ENCODE peak calls at places on chromosomes 5 and 9, in six cellular contexts. A is left ventricle myocardium inferior, I is gastrocnemius medialis, B is A549, F is uterus, D is suprapubic skin. N is an unnamed sample.

GRCh38 chr5:35317586-35317985 is 87.3 kb upstream of the PRLR start:
- DNase-seq in A (no peak), I (no peak), B (no peak), F (no peak), D (no peak), N (no peak)

GRCh38 chr5:177099422-177100093 is 12.8 kb downstream of the FGFR4 start:
- DNase-seq in A (no peak), I (no peak), B (no peak), F (no peak), D (no peak), N (no peak)

GRCh38 chr5:77326142-77326541 is 115.7 kb downstream of the PDE8B start:
- DNase-seq in A (no peak), I (no peak), B (no peak), F (no peak), D (no peak), N (no peak)

GRCh38 chr5:61311836-61312808 is 19.9 kb upstream of the ZSWIM6 start:
- DNase-seq in A (no peak), I (no peak), B (no peak), F (no peak), D (no peak), N (no peak)

GRCh38 chr5:158855510-158855909 is 244.2 kb downstream of the EBF1 start:
- DNase-seq in A (no peak), I (no peak), B (peak; percentile 18), F (no peak), D (no peak), N (no peak)

GRCh38 chr5:54785729-54786548 is 199.5 kb downstream of the ESM1 start:
- DNase-seq in A (peak; percentile 60), I (peak; percentile 44), B (no peak), F (no peak), D (no peak), N (peak; percentile 82)

GRCh38 chr9:136078498-136079011 is 16.5 kb downstream of the NACC2 start:
- DNase-seq in A (no peak), I (peak; percentile 5), B (no peak), F (no peak), D (no peak), N (peak; percentile 74)

GRCh38 chr5:127292030-127292735 is 1.6 kb downstream of the MEGF10 start:
- DNase-seq in A (no peak), I (no peak), B (no peak), F (no peak), D (no peak), N (no peak)

GRCh38 chr5:27592231-27592630 is 553.8 kb upstream of the CDH9 start:
- DNase-seq in A (no peak), I (no peak), B (no peak), F (no peak), D (no peak), N (no peak)

GRCh38 chr5:65459995-65460394 is 21.7 kb downstream of the ADAMTS6 start:
- DNase-seq in A (no peak), I (no peak), B (no peak), F (no peak), D (no peak), N (no peak)

GRCh38 chr5:141567513-141568117 is 51.2 kb downstream of the DIAPH1 start:
- DNase-seq in A (no peak), I (no peak), B (no peak), F (no peak), D (no peak), N (no peak)

GRCh38 chr9:76654051-76654461 is 110.2 kb upstream of the PCA3 start:
- DNase-seq in A (no peak), I (no peak), B (no peak), F (no peak), D (no peak), N (no peak)

GRCh38 chr5:157025093-157025698 is 33.7 kb downstream of the HAVCR1 start:
- DNase-seq in A (no peak), I (peak; percentile 13), B (no peak), F (no peak), D (no peak), N (no peak)

GRCh38 chr5:78530342-78531096 is 118.1 kb downstream of the LHFPL2 start:
- DNase-seq in A (no peak), I (no peak), B (peak; percentile 33), F (no peak), D (no peak), N (no peak)

GRCh38 chr9:36764364-36765076 is 191.8 kb downstream of the MELK start:
- DNase-seq in A (no peak), I (no peak), B (no peak), F (no peak), D (no peak), N (no peak)

GRCh38 chr9:128836509-128837145 is 7.0 kb upstream of the SPOUT1 start:
- DNase-seq in A (no peak), I (no peak), B (no peak), F (no peak), D (no peak), N (no peak)

GRCh38 chr5:53017383-53017782 is 28.2 kb downstream of the ITGA2 start:
- DNase-seq in A (no peak), I (no peak), B (no peak), F (no peak), D (no peak), N (no peak)

GRCh38 chr5:73284985-73285384 is 112.0 kb downstream of the TMEM174 start:
- DNase-seq in A (no peak), I (no peak), B (no peak), F (no peak), D (no peak), N (no peak)

GRCh38 chr9:27387722-27388121 is 90.8 kb upstream of the EQTN start:
- DNase-seq in A (no peak), I (no peak), B (no peak), F (no peak), D (no peak), N (no peak)

GRCh38 chr5:66929995-66930394 is 266.6 kb downstream of the CD180 start:
- DNase-seq in A (no peak), I (no peak), B (no peak), F (no peak), D (no peak), N (no peak)

GRCh38 chr5:174423538-174423937 is 300.8 kb upstream of the MSX2 start:
- DNase-seq in A (no peak), I (peak; percentile 54), B (no peak), F (no peak), D (no peak), N (no peak)

GRCh38 chr5:14671414-14671813 is 6.9 kb downstream of the OTULIN start:
- DNase-seq in A (no peak), I (no peak), B (no peak), F (no peak), D (no peak), N (no peak)

GRCh38 chr5:122465086-122465485 is 153.0 kb downstream of the SNCAIP start:
- DNase-seq in A (no peak), I (no peak), B (no peak), F (no peak), D (no peak), N (no peak)

GRCh38 chr9:133913571-133914369 is 78.4 kb downstream of the VAV2 start:
- DNase-seq in A (no peak), I (no peak), B (no peak), F (no peak), D (no peak), N (no peak)

GRCh38 chr5:125926172-125926571 is 497.0 kb upstream of the GRAMD2B start:
- DNase-seq in A (no peak), I (no peak), B (no peak), F (no peak), D (no peak), N (no peak)

DNA sequence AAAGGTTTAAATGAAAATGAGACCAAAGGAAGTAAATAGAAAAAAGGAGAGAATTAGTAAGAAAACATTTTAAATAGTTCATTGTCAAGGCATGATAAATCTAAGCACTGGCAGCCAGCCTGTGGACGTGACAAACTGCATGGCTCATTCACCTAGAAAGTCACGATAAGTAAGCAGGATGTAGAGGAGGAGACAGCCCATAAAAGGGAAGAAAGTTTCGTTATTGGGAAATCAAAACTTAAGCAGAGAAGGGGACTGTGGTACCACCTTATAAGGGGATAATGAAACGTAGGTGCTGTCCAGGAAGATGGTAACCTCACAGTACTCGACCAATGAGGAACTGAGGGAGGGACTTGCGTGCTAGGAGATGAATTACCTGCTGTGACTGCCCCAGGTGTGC is 494.5 kb upstream of the GRAMD2B start:
- DNase-seq in A (no peak), I (no peak), B (no peak), F (no peak), D (no peak), N (no peak)
- H3K4me1 ChIP-seq in A (no peaks in the 10 kb centered on the region), I (no peaks in the 10 kb centered on the region), B (no peaks in the 10 kb centered on the region), F (no peaks in the 10 kb centered on the region), D (no peaks in the 10 kb centered on the region), N (no peaks in the 10 kb centered on the region)

GRCh38 chr5:50709471-50709870 is 43.0 kb downstream of the PARP8 start:
- DNase-seq in A (no peak), I (no peak), B (no peak), F (no peak), D (no peak), N (no peak)

GRCh38 chr5:50712479-50712878 is 46.0 kb downstream of the PARP8 start:
- DNase-seq in A (no peak), I (no peak), B (no peak), F (no peak), D (no peak), N (no peak)

GRCh38 chr5:50715001-50715400 is 48.6 kb downstream of the PARP8 start:
- DNase-seq in A (no peak), I (no peak), B (no peak), F (no peak), D (no peak), N (no peak)

GRCh38 chr5:50710838-50711237 is 44.4 kb downstream of the PARP8 start:
- DNase-seq in A (no peak), I (no peak), B (no peak), F (no peak), D (no peak), N (no peak)

DNA sequence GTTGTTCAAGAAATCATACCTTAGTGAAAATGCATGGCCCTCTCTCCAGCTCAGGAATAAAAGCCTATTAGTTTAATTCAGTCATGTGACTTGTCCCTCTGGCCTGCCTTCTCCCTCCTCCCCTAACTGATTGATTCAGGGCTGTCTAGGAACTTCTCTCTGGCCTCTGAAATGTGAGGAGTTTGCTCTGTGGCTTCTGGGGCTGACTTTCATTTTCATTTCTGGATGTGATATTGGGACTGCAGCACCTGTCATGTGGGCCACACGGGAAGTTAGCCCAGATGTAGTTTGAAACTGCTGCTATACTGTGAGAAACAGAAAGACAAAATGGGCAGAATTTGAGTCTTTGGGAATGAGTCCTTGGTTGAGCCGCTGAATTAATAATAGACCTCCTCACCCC is 44.8 kb downstream of the PARP8 start:
- DNase-seq in A (no peak), I (peak; percentile 12), B (no peak), F (no peak), D (no peak), N (no peak)
- H3K4me1 ChIP-seq in A (peaks cover 24% of the 10 kb centered on the region), I (no peaks in the 10 kb centered on the region), B (no peaks in the 10 kb centered on the region), F (no peaks in the 10 kb centered on the region), D (peaks cover 8% of the 10 kb centered on the region), N (no peaks in the 10 kb centered on the region)

DNA sequence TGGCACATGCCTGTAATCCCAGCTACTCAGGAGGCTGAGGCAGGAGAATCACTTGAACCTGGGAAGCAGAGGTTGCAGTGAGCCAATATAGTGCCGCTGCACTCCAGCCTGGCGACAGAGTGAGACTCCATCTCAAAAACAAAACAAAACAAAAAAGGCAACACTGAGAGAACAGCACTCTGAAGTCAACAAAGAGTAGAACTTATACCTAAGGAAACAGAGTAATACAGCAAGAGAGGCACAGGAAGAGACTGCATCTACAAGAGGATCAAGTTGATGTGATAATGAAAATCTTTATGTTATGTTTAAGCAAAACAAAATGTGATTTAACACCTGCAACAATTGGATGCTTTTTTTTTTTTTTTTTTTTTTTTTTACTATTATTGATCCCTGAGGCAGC is 33.1 kb downstream of the FYB1 start:
- DNase-seq in A (no peak), I (no peak), B (no peak), F (no peak), D (no peak), N (no peak)
- H3K4me1 ChIP-seq in A (no peaks in the 10 kb centered on the region), I (no peaks in the 10 kb centered on the region), B (peaks cover 17% of the 10 kb centered on the region), F (no peaks in the 10 kb centered on the region), D (no peaks in the 10 kb centered on the region), N (no peaks in the 10 kb centered on the region)

GRCh38 chr5:178516836-178517235 is 73.4 kb downstream of the COL23A1 start:
- DNase-seq in A (no peak), I (no peak), B (no peak), F (no peak), D (no peak), N (no peak)
- H3K4me1 ChIP-seq in A (no peaks in the 10 kb centered on the region), I (no peaks in the 10 kb centered on the region), B (no peaks in the 10 kb centered on the region), F (no peaks in the 10 kb centered on the region), D (no peaks in the 10 kb centered on the region), N (no peaks in the 10 kb centered on the region)

N was measured in aorta.